ENCODE peak calls at places on chromosomes 2 and 18, in ten cellular contexts. X, R, S, J, C, L, P, W, K and Y are unnamed samples.

GRCh38 chr2:177575358-177575757 is 182.8 kb downstream of the AGPS start:
- DNase-seq in C (no peak), P (no peak), R (no peak), J (no peak), L (no peak), W (no peak), K (no peak), X (no peak), S (no peak), Y (no peak)

GRCh38 chr2:224161712-224162111 is 122.6 kb upstream of the SERPINE2 start:
- DNase-seq in L (no peak), S (no peak), X (no peak), P (no peak), R (no peak), W (no peak), J (no peak), C (no peak), K (no peak), Y (no peak)

GRCh38 chr2:85937069-85937439 is 48.3 kb upstream of the ST3GAL5 start:
- DNase-seq in S (no peak), P (no peak), C (no peak), K (no peak), X (no peak), L (no peak), R (no peak), J (no peak), W (no peak), Y (no peak)

GRCh38 chr2:188810591-188810990 is 163.6 kb upstream of the COL3A1 start:
- DNase-seq in C (no peak), R (peak), X (no peak), S (no peak), P (peak), W (no peak), K (no peak), L (peak), J (no peak), Y (no peak)

GRCh38 chr2:70103531-70104061 is 16.3 kb downstream of the PCBP1 start:
- DNase-seq in J (no peak), W (no peak), P (no peak), C (no peak), S (no peak), X (no peak), K (no peak), R (no peak), L (no peak), Y (no peak)

GRCh38 chr2:203782262-203782976 is 76.0 kb downstream of the CD28 start:
- DNase-seq in C (peak), K (peak), L (peak), P (peak), S (peak), R (peak), J (peak), X (peak), W (peak), Y (peak)

GRCh38 chr18:77147418-77147852 is 14.9 kb upstream of the MBP start:
- DNase-seq in P (peak), C (no peak), W (no peak), L (peak), R (peak), K (peak), S (no peak), J (no peak), X (no peak), Y (peak)

GRCh38 chr18:62716679-62717058 is 1.3 kb downstream of the PHLPP1 start:
- DNase-seq in S (peak), K (peak), C (no peak), X (no peak), P (peak), J (no peak), R (peak), W (peak), L (peak), Y (peak)

GRCh38 chr2:201228912-201229290 is 31.4 kb upstream of the CASP8 start:
- DNase-seq in X (no peak), L (no peak), K (no peak), R (no peak), S (peak), P (no peak), C (no peak), J (no peak), W (no peak), Y (no peak)

GRCh38 chr2:24026233-24026632 is 16.3 kb downstream of the MFSD2B start:
- DNase-seq in L (no peak), W (no peak), J (no peak), R (no peak), P (no peak), C (no peak), K (no peak), S (no peak), X (no peak), Y (no peak)

GRCh38 chr2:74004212-74005182 is 19.8 kb downstream of the TET3 start:
- DNase-seq in J (no peak), L (peak), R (no peak), K (no peak), P (no peak), W (no peak), X (no peak), C (no peak), S (peak), Y (no peak)

GRCh38 chr2:121257476-121257831 is 27.5 kb downstream of the TFCP2L1 start:
- DNase-seq in C (no peak), K (no peak), W (no peak), P (no peak), R (peak), L (no peak), X (no peak), S (no peak), J (no peak), Y (no peak)

GRCh38 chr2:203534486-203535077 is 519 bp downstream of the RAPH1 start:
- DNase-seq in S (no peak), J (no peak), R (peak), W (no peak), X (peak), L (peak), C (no peak), K (peak), P (no peak), Y (no peak)

GRCh38 chr2:138395565-138396306 is 105.8 kb upstream of the SPOPL start:
- DNase-seq in S (no peak), C (no peak), J (peak), X (no peak), P (peak), R (peak), W (no peak), K (peak), L (peak), Y (no peak)

GRCh38 chr2:235106874-235107639 is 155.2 kb downstream of the SH3BP4 start:
- DNase-seq in C (peak), R (peak), J (no peak), P (peak), S (peak), L (peak), K (peak), X (peak), W (peak), Y (peak)

GRCh38 chr18:5895886-5896740 is 791 bp upstream of the TMEM200C start:
- DNase-seq in P (peak), L (peak), R (peak), S (no peak), W (peak), X (no peak), C (no peak), J (no peak), K (peak), Y (no peak)

GRCh38 chr2:170822885-170823799 is 6.5 kb downstream of the GAD1 start:
- DNase-seq in C (no peak), S (peak), P (no peak), R (no peak), X (no peak), J (no peak), L (peak), W (no peak), K (no peak), Y (no peak)
- TF ChIP-seq EZH2 in C (no peak), S (no peak), P (peak), R (peak), X (no peak), J (peak), L (peak), W (peak), K (no peak), Y (peak)

GRCh38 chr18:32768646-32769206 is 4.1 kb downstream of the KLHL14 start:
- DNase-seq in P (no peak), S (no peak), J (no peak), R (no peak), W (no peak), L (no peak), X (no peak), K (no peak), C (no peak), Y (no peak)
- TF ChIP-seq EZH2 in P (no peak), S (no peak), J (peak), R (no peak), W (no peak), L (no peak), X (no peak), K (no peak), C (no peak), Y (no peak)

DNA sequence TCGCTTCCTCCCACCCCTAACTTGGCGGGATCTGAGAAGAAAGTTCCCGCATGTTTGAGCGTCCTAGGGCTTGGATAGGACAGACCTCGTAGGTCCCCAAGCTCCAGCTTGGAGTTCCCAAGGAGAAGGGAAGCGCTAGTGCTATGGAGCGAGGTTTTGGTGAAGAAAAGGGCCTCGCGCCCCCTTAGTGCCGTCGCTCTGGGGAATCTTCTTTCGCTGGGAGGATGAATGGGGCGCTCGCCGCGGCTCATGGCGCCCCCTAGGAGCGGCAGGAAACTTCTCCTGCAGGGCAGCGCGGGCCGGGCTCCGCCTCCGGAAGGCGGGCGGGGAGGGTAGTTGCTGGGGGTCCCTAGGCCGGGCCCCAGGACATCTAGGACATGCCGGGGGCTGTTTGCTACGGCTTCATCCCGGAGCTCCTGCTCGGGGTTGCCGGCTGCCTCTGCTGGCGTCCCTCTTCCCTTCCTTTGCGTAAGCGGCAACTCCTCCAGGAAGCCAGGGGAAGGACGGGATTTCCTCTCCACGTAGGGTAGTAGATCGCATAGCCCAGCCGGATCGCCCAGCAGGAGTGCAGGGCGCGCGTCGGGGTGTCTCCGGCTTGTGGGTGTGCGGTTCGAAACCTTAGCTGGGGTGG is 11.9 kb upstream of the SKOR2 start:
- DNase-seq in J (no peak), X (no peak), L (no peak), C (no peak), R (no peak), S (no peak), P (no peak), K (no peak), W (no peak), Y (no peak)
- TF ChIP-seq EZH2 in J (no peak), X (no peak), L (no peak), C (no peak), R (no peak), S (no peak), P (no peak), K (no peak), W (no peak), Y (peak)

GRCh38 chr2:63060079-63060482 is 9.5 kb downstream of the OTX1 start:
- DNase-seq in L (peak), X (no peak), R (no peak), K (peak), P (no peak), S (no peak), J (no peak), C (no peak), W (no peak), Y (peak)
- TF ChIP-seq EZH2 in L (no peak), X (no peak), R (no peak), K (no peak), P (no peak), S (no peak), J (no peak), C (no peak), W (no peak), Y (no peak)

DNA sequence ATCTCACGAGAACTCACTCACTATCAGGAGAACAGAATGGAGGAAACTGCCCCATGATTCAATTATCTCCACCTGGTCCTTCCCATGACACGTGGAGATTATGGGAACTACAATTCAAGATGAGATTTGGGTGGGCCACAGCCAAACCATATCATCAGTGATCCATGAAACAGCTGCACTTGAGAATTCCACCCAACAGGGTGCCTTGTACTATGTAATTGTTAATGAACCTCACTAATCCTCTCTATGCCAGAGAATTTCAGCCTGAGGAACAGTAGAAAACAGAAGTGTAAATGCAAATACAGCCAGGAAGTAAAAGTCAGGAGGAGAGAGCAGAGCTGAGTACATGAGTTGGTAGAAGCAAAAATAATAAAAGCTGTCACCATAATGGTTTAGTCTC is 261.4 kb downstream of the EPHA4 start:
- DNase-seq in P (no peak), R (no peak), X (no peak), W (no peak), L (no peak), S (no peak), K (no peak), J (no peak), C (no peak), Y (no peak)
- TF ChIP-seq EZH2 in P (no peak), R (no peak), X (no peak), W (no peak), L (no peak), S (no peak), K (no peak), J (no peak), C (no peak), Y (no peak)

GRCh38 chr2:176075476-176075875 is 8.3 kb downstream of the EVX2 start:
- DNase-seq in R (no peak), P (no peak), J (no peak), S (no peak), K (no peak), C (no peak), W (peak), X (no peak), L (no peak), Y (no peak)
- TF ChIP-seq EZH2 in R (no peak), P (peak), J (peak), S (peak), K (no peak), C (no peak), W (no peak), X (no peak), L (no peak), Y (peak)

GRCh38 chr2:66438498-66439290 is 3.8 kb downstream of the MEIS1 start:
- DNase-seq in K (no peak), J (no peak), R (peak), C (no peak), X (no peak), L (peak), S (no peak), W (no peak), P (no peak), Y (peak)
- TF ChIP-seq EZH2 in K (no peak), J (no peak), R (no peak), C (no peak), X (no peak), L (no peak), S (no peak), W (no peak), P (no peak), Y (no peak)

GRCh38 chr18:11906926-11907874 is 917 bp downstream of the MPPE1 start:
- DNase-seq in S (no peak), W (no peak), P (no peak), R (no peak), X (no peak), C (no peak), J (no peak), L (peak), K (no peak), Y (no peak)

GRCh38 chr18:11909081-11909410 is 929 bp upstream of the MPPE1 start:
- DNase-seq in W (no peak), J (no peak), K (no peak), C (no peak), S (no peak), L (no peak), R (no peak), P (no peak), X (no peak), Y (no peak)

GRCh38 chr18:11909597-11910026 is 1.5 kb upstream of the MPPE1 start:
- DNase-seq in K (peak), C (no peak), S (no peak), P (peak), L (peak), W (peak), X (no peak), J (no peak), R (peak), Y (peak)

GRCh38 chr18:11906181-11906580 is 1.9 kb downstream of the MPPE1 start:
- DNase-seq in W (no peak), X (no peak), K (no peak), L (no peak), C (no peak), R (no peak), P (no peak), J (no peak), S (no peak), Y (no peak)

GRCh38 chr18:11908182-11909080 is at the start of gene MPPE1:
- DNase-seq in X (peak), P (peak), C (peak), W (peak), J (no peak), R (peak), S (peak), L (peak), K (peak), Y (peak)
- TF ChIP-seq EZH2 in X (no peak), P (no peak), C (no peak), W (no peak), J (no peak), R (no peak), S (no peak), L (no peak), K (no peak), Y (no peak)